ENCODE peak calls at places on chromosomes 7 and 10, in ten cellular contexts. B is prostate gland; G is mammary epithelial cell; S is left lung; Q is mesendoderm; D is cardiac muscle cell; K is lung; H is ovary; Y is CD4-positive, CD25-positive, alpha-beta regulatory T cell; R is astrocyte. O is an unnamed sample.

GRCh38 chr10:80158598-80159127 is 26.1 kb downstream of the PLAC9 start:
- DNase-seq in B (peak; percentile 79), G (peak; percentile 92), S (peak; percentile 85), Q (peak; percentile 38), D (no peak), K (peak; percentile 64), H (peak; percentile 77), Y (no peak), R (peak; percentile 97), O (peak; percentile 97)

GRCh38 chr7:151083071-151083823 is at the start of gene TMUB1:
- DNase-seq in B (peak; percentile 69), G (peak; percentile 35), S (peak; percentile 86), Q (peak; percentile 61), D (peak; percentile 83), K (peak; percentile 78), H (peak; percentile 79), Y (peak; percentile 89), R (no peak), O (peak; percentile 73)

GRCh38 chr10:36888925-36889573 is 236.3 kb upstream of the ANKRD30A start:
- DNase-seq in B (no peak), G (peak; percentile 31), S (no peak), Q (peak; percentile 74), D (peak; percentile 68), K (no peak), H (no peak), Y (peak; percentile 53), R (no peak), O (no peak)

GRCh38 chr7:111650456-111650999 is 88.2 kb upstream of the IMMP2L start:
- DNase-seq in B (no peak), G (peak; percentile 14), S (no peak), Q (no peak), D (no peak), K (no peak), H (no peak), Y (no peak), R (no peak), O (no peak)

GRCh38 chr10:118763202-118763988 is 8.6 kb upstream of the CACUL1 start:
- DNase-seq in B (no peak), G (no peak), S (no peak), Q (no peak), D (no peak), K (no peak), H (no peak), Y (no peak), R (no peak), O (no peak)

GRCh38 chr7:122802211-122802833 is 83.9 kb downstream of the CADPS2 start:
- DNase-seq in B (peak; percentile 11), G (no peak), S (no peak), Q (peak; percentile 65), D (no peak), K (no peak), H (no peak), Y (peak; percentile 1), R (no peak), O (no peak)

GRCh38 chr7:22404421-22405023 is 47.6 kb upstream of the RAPGEF5 start:
- DNase-seq in B (no peak), G (no peak), S (no peak), Q (no peak), D (no peak), K (no peak), H (no peak), Y (no peak), R (no peak), O (no peak)

GRCh38 chr10:16887565-16887964 is 70.3 kb upstream of the RSU1 start:
- DNase-seq in B (no peak), G (peak; percentile 25), S (no peak), Q (no peak), D (no peak), K (no peak), H (no peak), Y (no peak), R (peak; percentile 79), O (no peak)

GRCh38 chr10:43166879-43167490 is 28.7 kb downstream of the CSGALNACT2 start:
- DNase-seq in B (no peak), G (peak; percentile 14), S (no peak), Q (no peak), D (no peak), K (no peak), H (no peak), Y (peak; percentile 60), R (no peak), O (no peak)

GRCh38 chr10:78570633-78571032 is 498.1 kb upstream of the ZMIZ1 start:
- DNase-seq in B (peak; percentile 23), G (no peak), S (no peak), Q (no peak), D (peak; percentile 57), K (no peak), H (no peak), Y (no peak), R (no peak), O (no peak)

GRCh38 chr10:78568664-78569063 is 500.1 kb upstream of the ZMIZ1 start:
- DNase-seq in B (no peak), G (no peak), S (no peak), Q (peak; percentile 21), D (no peak), K (no peak), H (no peak), Y (no peak), R (no peak), O (no peak)

GRCh38 chr10:78567680-78568453 is 500.9 kb upstream of the ZMIZ1 start:
- DNase-seq in B (no peak), G (no peak), S (no peak), Q (no peak), D (no peak), K (no peak), H (no peak), Y (no peak), R (no peak), O (no peak)

GRCh38 chr10:78563224-78563764 is 505.5 kb upstream of the ZMIZ1 start:
- DNase-seq in B (no peak), G (no peak), S (no peak), Q (no peak), D (no peak), K (no peak), H (no peak), Y (no peak), R (no peak), O (no peak)

DNA sequence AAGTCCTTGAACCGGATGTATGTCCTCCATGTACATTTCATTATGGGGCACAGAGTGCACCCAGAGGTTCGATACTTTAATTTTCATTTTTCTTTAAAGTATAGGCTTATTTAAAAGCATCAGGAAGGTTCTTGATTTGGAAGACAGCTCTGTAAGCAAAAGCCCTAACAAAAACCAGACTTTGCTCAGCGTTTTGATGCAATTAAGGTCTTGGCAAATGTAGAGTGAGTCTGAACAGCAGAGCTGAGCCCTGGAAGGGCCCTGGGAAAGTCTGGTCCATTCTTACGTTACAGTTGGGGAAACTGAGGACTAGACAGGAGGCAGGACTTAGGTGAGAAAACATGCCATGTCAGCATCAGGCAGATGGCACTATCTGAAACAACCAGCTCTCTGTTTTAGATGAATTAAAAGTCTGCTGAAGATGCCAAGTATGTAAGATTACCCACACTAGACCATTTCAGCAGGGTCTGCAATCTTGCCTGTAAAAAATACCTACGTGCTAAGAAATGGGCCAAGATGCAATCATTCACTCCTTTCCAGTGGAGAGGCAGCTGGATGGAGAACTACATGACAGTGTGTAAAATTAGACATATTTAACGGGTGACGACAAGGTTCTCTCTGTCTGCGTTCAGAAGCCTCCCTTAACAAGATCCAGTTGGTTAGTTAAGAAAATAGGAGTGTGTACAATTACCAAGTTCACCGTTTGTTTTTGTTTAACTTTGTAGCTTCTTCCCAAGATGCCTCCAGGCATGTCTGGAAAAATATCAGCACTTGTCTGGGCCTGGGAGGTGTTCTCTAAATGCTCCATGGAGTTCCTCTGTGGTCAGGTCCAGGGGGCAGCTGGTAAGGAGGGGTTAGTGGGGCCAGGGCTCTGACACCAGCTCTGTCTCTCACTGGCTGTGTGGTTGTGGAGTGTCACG is 502.3 kb upstream of the ZMIZ1 start:
- DNase-seq in B (no peak), G (no peak), S (no peak), Q (no peak), D (peak; percentile 27), K (no peak), H (no peak), Y (no peak), R (no peak), O (peak; percentile 75)
- H3K27ac ChIP-seq in B (no peak overlapping the region), G (no peak overlapping the region), S (no peak overlapping the region), Q (no peak overlapping the region), D (peak overlapping the region; percentile 84), K (no peak overlapping the region), H (no peak overlapping the region), Y (no peak overlapping the region), R (no peak overlapping the region), O (peak overlapping the region; percentile 55)

GRCh38 chr7:36357054-36357453 is 32.6 kb upstream of the ANLN start:
- DNase-seq in B (no peak), G (no peak), S (no peak), Q (no peak), D (peak; percentile 52), K (no peak), H (no peak), Y (no peak), R (no peak), O (no peak)
- H3K4me1 ChIP-seq in B (no peaks in the 10 kb centered on the region), G (no peaks in the 10 kb centered on the region), S (no peaks in the 10 kb centered on the region), Q (peaks cover 2% of the 10 kb centered on the region), D (peaks cover 15% of the 10 kb centered on the region), K (no peaks in the 10 kb centered on the region), H (peaks cover 1% of the 10 kb centered on the region), Y (no peaks in the 10 kb centered on the region), R (no peaks in the 10 kb centered on the region), O (no peaks in the 10 kb centered on the region)

GRCh38 chr7:66928388-66928787 is 7.4 kb downstream of the TMEM248 start:
- DNase-seq in B (no peak), G (no peak), S (no peak), Q (no peak), D (no peak), K (peak; percentile 58), H (no peak), Y (no peak), R (no peak), O (no peak)
- H3K36me3 ChIP-seq in B (no peaks in the 10 kb centered on the region), G (peaks cover 2% of the 10 kb centered on the region), S (peaks cover 29% of the 10 kb centered on the region), Q (no peaks in the 10 kb centered on the region), D (no peaks in the 10 kb centered on the region), K (peaks cover 4% of the 10 kb centered on the region), H (no peaks in the 10 kb centered on the region), Y (peaks cover 27% of the 10 kb centered on the region), R (peaks cover 5% of the 10 kb centered on the region), O (peaks cover 39% of the 10 kb centered on the region)

GRCh38 chr7:95793658-95794057 is 21.3 kb downstream of the DYNC1I1 start:
- DNase-seq in B (no peak), G (no peak), S (no peak), Q (no peak), D (no peak), K (no peak), H (no peak), Y (no peak), R (no peak), O (no peak)

GRCh38 chr7:95794917-95795515 is 22.7 kb downstream of the DYNC1I1 start:
- DNase-seq in B (no peak), G (no peak), S (no peak), Q (peak; percentile 76), D (no peak), K (no peak), H (no peak), Y (peak; percentile 1), R (no peak), O (no peak)

GRCh38 chr7:95798401-95798930 is 26.1 kb downstream of the DYNC1I1 start:
- DNase-seq in B (no peak), G (no peak), S (no peak), Q (no peak), D (no peak), K (no peak), H (no peak), Y (no peak), R (no peak), O (no peak)

GRCh38 chr7:95800787-95801186 is 28.4 kb downstream of the DYNC1I1 start:
- DNase-seq in B (no peak), G (no peak), S (no peak), Q (no peak), D (no peak), K (no peak), H (no peak), Y (no peak), R (no peak), O (no peak)

GRCh38 chr7:95796617-95797016 is 24.3 kb downstream of the DYNC1I1 start:
- DNase-seq in B (no peak), G (no peak), S (no peak), Q (no peak), D (no peak), K (no peak), H (no peak), Y (no peak), R (no peak), O (no peak)
- H3K27ac ChIP-seq in B (no peak overlapping the region), G (no peak overlapping the region), S (no peak overlapping the region), Q (no peak overlapping the region), D (no peak overlapping the region), K (no peak overlapping the region), H (no peak overlapping the region), Y (no peak overlapping the region), R (no peak overlapping the region), O (no peak overlapping the region)

O was measured in SJSA1.